ENCODE peak calls at places on chromosomes 4 and X, in four cellular contexts. One of them, this sample, is unnamed.
A peak's percentile ranks its signal among the peaks of the same experiment; 100 is the strongest.

GRCh38 chrX:154738013-154738738 is 12.7 kb downstream of the GAB3 start:
- DNase-seq in suprapubic skin: no peak
- DNase-seq in NCI-H1417: no peak
- DNase-seq in stimulated activated effector memory CD8-positive, alpha-beta T cell treated with anti-CD3 and anti-CD28 coated beads, Interleukin-12 subunit alpha, Interleukin-12 subunit beta, amount 100 ng/mL, for 72 hours: no peak
- DNase-seq in this sample: no peak

GRCh38 chrX:115592997-115593734 is 32.2 kb downstream of the PLS3 start:
- DNase-seq in suprapubic skin: no peak
- DNase-seq in stimulated activated effector memory CD8-positive, alpha-beta T cell treated with anti-CD3 and anti-CD28 coated beads, Interleukin-12 subunit alpha, Interleukin-12 subunit beta, amount 100 ng/mL, for 72 hours: no peak
- DNase-seq in NCI-H1417: no peak
- DNase-seq in this sample: no peak

GRCh38 chr4:17718471-17718870 is 63.0 kb downstream of the FAM184B start:
- DNase-seq in suprapubic skin: no peak
- DNase-seq in stimulated activated effector memory CD8-positive, alpha-beta T cell treated with anti-CD3 and anti-CD28 coated beads, Interleukin-12 subunit alpha, Interleukin-12 subunit beta, amount 100 ng/mL, for 72 hours: no peak
- DNase-seq in NCI-H1417: no peak
- DNase-seq in this sample: no peak

GRCh38 chrX:155216940-155217450 is 735 bp downstream of the VBP1 start:
- DNase-seq in stimulated activated effector memory CD8-positive, alpha-beta T cell treated with anti-CD3 and anti-CD28 coated beads, Interleukin-12 subunit alpha, Interleukin-12 subunit beta, amount 100 ng/mL, for 72 hours: no peak
- DNase-seq in NCI-H1417: peak; percentile 42
- DNase-seq in suprapubic skin: no peak
- DNase-seq in this sample: no peak

GRCh38 chrX:130539721-130540321 is 138.0 kb downstream of the RBMX2 start:
- DNase-seq in suprapubic skin: no peak
- DNase-seq in NCI-H1417: peak; percentile 33
- DNase-seq in stimulated activated effector memory CD8-positive, alpha-beta T cell treated with anti-CD3 and anti-CD28 coated beads, Interleukin-12 subunit alpha, Interleukin-12 subunit beta, amount 100 ng/mL, for 72 hours: peak; percentile 51
- DNase-seq in this sample: peak; percentile 14

GRCh38 chr4:116829187-116829586 is 256.2 kb downstream of the TRAM1L1 start:
- DNase-seq in stimulated activated effector memory CD8-positive, alpha-beta T cell treated with anti-CD3 and anti-CD28 coated beads, Interleukin-12 subunit alpha, Interleukin-12 subunit beta, amount 100 ng/mL, for 72 hours: no peak
- DNase-seq in suprapubic skin: no peak
- DNase-seq in NCI-H1417: no peak
- DNase-seq in this sample: no peak

GRCh38 chr4:128241425-128241913 is 46.1 kb downstream of the PGRMC2 start:
- DNase-seq in suprapubic skin: no peak
- DNase-seq in NCI-H1417: no peak
- DNase-seq in stimulated activated effector memory CD8-positive, alpha-beta T cell treated with anti-CD3 and anti-CD28 coated beads, Interleukin-12 subunit alpha, Interleukin-12 subunit beta, amount 100 ng/mL, for 72 hours: no peak
- DNase-seq in this sample: peak; percentile 13

GRCh38 chr4:6802050-6802449 is 19.5 kb downstream of the KIAA0232 start:
- DNase-seq in suprapubic skin: no peak
- DNase-seq in stimulated activated effector memory CD8-positive, alpha-beta T cell treated with anti-CD3 and anti-CD28 coated beads, Interleukin-12 subunit alpha, Interleukin-12 subunit beta, amount 100 ng/mL, for 72 hours: no peak
- DNase-seq in NCI-H1417: no peak
- DNase-seq in this sample: no peak

GRCh38 chr4:121534187-121534586 is 153.4 kb upstream of the QRFPR start:
- DNase-seq in stimulated activated effector memory CD8-positive, alpha-beta T cell treated with anti-CD3 and anti-CD28 coated beads, Interleukin-12 subunit alpha, Interleukin-12 subunit beta, amount 100 ng/mL, for 72 hours: no peak
- DNase-seq in suprapubic skin: no peak
- DNase-seq in NCI-H1417: no peak
- DNase-seq in this sample: no peak

GRCh38 chr4:74364649-74365491 is at the start of gene EREG:
- DNase-seq in NCI-H1417: peak; percentile 17
- DNase-seq in suprapubic skin: no peak
- DNase-seq in stimulated activated effector memory CD8-positive, alpha-beta T cell treated with anti-CD3 and anti-CD28 coated beads, Interleukin-12 subunit alpha, Interleukin-12 subunit beta, amount 100 ng/mL, for 72 hours: no peak
- DNase-seq in this sample: no peak

GRCh38 chr4:170698334-170698733 is 608.6 kb upstream of the AADAT start:
- DNase-seq in stimulated activated effector memory CD8-positive, alpha-beta T cell treated with anti-CD3 and anti-CD28 coated beads, Interleukin-12 subunit alpha, Interleukin-12 subunit beta, amount 100 ng/mL, for 72 hours: no peak
- DNase-seq in suprapubic skin: no peak
- DNase-seq in NCI-H1417: no peak
- DNase-seq in this sample: no peak

GRCh38 chr4:19982556-19982955 is 269.1 kb upstream of the SLIT2 start:
- DNase-seq in suprapubic skin: no peak
- DNase-seq in NCI-H1417: no peak
- DNase-seq in stimulated activated effector memory CD8-positive, alpha-beta T cell treated with anti-CD3 and anti-CD28 coated beads, Interleukin-12 subunit alpha, Interleukin-12 subunit beta, amount 100 ng/mL, for 72 hours: no peak
- DNase-seq in this sample: no peak